ENCODE peak calls at places on chromosomes 13 and 19, in four cellular contexts. One of them, this sample, is unnamed.

GRCh38 chr13:30698023-30698422 is 37.3 kb upstream of the ALOX5AP start:
- DNase-seq in islet precursor cell: no peak
- DNase-seq in GM03348: peak
- DNase-seq in stimulated activated CD8-positive, alpha-beta memory T cell treated with anti-CD3 and anti-CD28 coated beads, Interleukin-2, amount 100 ng/mL, for 1 hour: no peak
- DNase-seq in this sample: no peak

GRCh38 chr13:34019870-34020269 is 201.9 kb downstream of the RFC3 start:
- DNase-seq in islet precursor cell: peak
- DNase-seq in GM03348: no peak
- DNase-seq in stimulated activated CD8-positive, alpha-beta memory T cell treated with anti-CD3 and anti-CD28 coated beads, Interleukin-2, amount 100 ng/mL, for 1 hour: no peak
- DNase-seq in this sample: peak

GRCh38 chr19:40592170-40592569 is 9.0 kb upstream of the LTBP4 start:
- DNase-seq in islet precursor cell: no peak
- DNase-seq in GM03348: no peak
- DNase-seq in stimulated activated CD8-positive, alpha-beta memory T cell treated with anti-CD3 and anti-CD28 coated beads, Interleukin-2, amount 100 ng/mL, for 1 hour: no peak
- DNase-seq in this sample: peak

GRCh38 chr13:69274231-69274630 is 833.4 kb upstream of the ATXN8OS start:
- DNase-seq in islet precursor cell: no peak
- DNase-seq in GM03348: no peak
- DNase-seq in stimulated activated CD8-positive, alpha-beta memory T cell treated with anti-CD3 and anti-CD28 coated beads, Interleukin-2, amount 100 ng/mL, for 1 hour: no peak
- DNase-seq in this sample: no peak

GRCh38 chr13:42064259-42064658 is 15.8 kb downstream of the DGKH start:
- DNase-seq in stimulated activated CD8-positive, alpha-beta memory T cell treated with anti-CD3 and anti-CD28 coated beads, Interleukin-2, amount 100 ng/mL, for 1 hour: no peak
- DNase-seq in GM03348: peak
- DNase-seq in islet precursor cell: no peak
- DNase-seq in this sample: no peak

GRCh38 chr19:39140594-39140993 is 15.0 kb downstream of the PAK4 start:
- DNase-seq in stimulated activated CD8-positive, alpha-beta memory T cell treated with anti-CD3 and anti-CD28 coated beads, Interleukin-2, amount 100 ng/mL, for 1 hour: no peak
- DNase-seq in islet precursor cell: no peak
- DNase-seq in GM03348: no peak
- DNase-seq in this sample: no peak

GRCh38 chr19:14669940-14670339 is 4.7 kb downstream of the ADGRE3 start:
- DNase-seq in GM03348: no peak
- DNase-seq in stimulated activated CD8-positive, alpha-beta memory T cell treated with anti-CD3 and anti-CD28 coated beads, Interleukin-2, amount 100 ng/mL, for 1 hour: no peak
- DNase-seq in islet precursor cell: no peak
- DNase-seq in this sample: no peak

GRCh38 chr13:41008349-41008980 is 10.7 kb downstream of the ELF1 start:
- DNase-seq in islet precursor cell: no peak
- DNase-seq in stimulated activated CD8-positive, alpha-beta memory T cell treated with anti-CD3 and anti-CD28 coated beads, Interleukin-2, amount 100 ng/mL, for 1 hour: no peak
- DNase-seq in GM03348: peak
- DNase-seq in this sample: no peak

GRCh38 chr13:84192125-84192524 is 309.9 kb upstream of the SLITRK1 start:
- DNase-seq in islet precursor cell: peak
- DNase-seq in stimulated activated CD8-positive, alpha-beta memory T cell treated with anti-CD3 and anti-CD28 coated beads, Interleukin-2, amount 100 ng/mL, for 1 hour: no peak
- DNase-seq in GM03348: peak
- DNase-seq in this sample: peak

GRCh38 chr19:29815231-29815630 is 3.4 kb downstream of the CCNE1 start:
- DNase-seq in GM03348: no peak
- DNase-seq in stimulated activated CD8-positive, alpha-beta memory T cell treated with anti-CD3 and anti-CD28 coated beads, Interleukin-2, amount 100 ng/mL, for 1 hour: no peak
- DNase-seq in islet precursor cell: no peak
- DNase-seq in this sample: no peak

GRCh38 chr13:33937373-33938087 is 119.6 kb downstream of the RFC3 start:
- DNase-seq in islet precursor cell: peak
- DNase-seq in GM03348: no peak
- DNase-seq in stimulated activated CD8-positive, alpha-beta memory T cell treated with anti-CD3 and anti-CD28 coated beads, Interleukin-2, amount 100 ng/mL, for 1 hour: no peak
- DNase-seq in this sample: peak

GRCh38 chr13:37386276-37386675 is 212.3 kb downstream of the POSTN start:
- DNase-seq in stimulated activated CD8-positive, alpha-beta memory T cell treated with anti-CD3 and anti-CD28 coated beads, Interleukin-2, amount 100 ng/mL, for 1 hour: no peak
- DNase-seq in GM03348: peak
- DNase-seq in islet precursor cell: no peak
- DNase-seq in this sample: no peak

GRCh38 chr13:112781881-112782361 is 92.1 kb downstream of the ATP11A start:
- DNase-seq in islet precursor cell: peak
- DNase-seq in GM03348: no peak
- DNase-seq in stimulated activated CD8-positive, alpha-beta memory T cell treated with anti-CD3 and anti-CD28 coated beads, Interleukin-2, amount 100 ng/mL, for 1 hour: no peak
- DNase-seq in this sample: no peak

GRCh38 chr13:83312194-83312593 is 570.1 kb downstream of the SLITRK1 start:
- DNase-seq in stimulated activated CD8-positive, alpha-beta memory T cell treated with anti-CD3 and anti-CD28 coated beads, Interleukin-2, amount 100 ng/mL, for 1 hour: no peak
- DNase-seq in islet precursor cell: no peak
- DNase-seq in GM03348: peak
- DNase-seq in this sample: no peak

GRCh38 chr19:49831592-49831991 is 13.5 kb downstream of the MED25 start:
- DNase-seq in stimulated activated CD8-positive, alpha-beta memory T cell treated with anti-CD3 and anti-CD28 coated beads, Interleukin-2, amount 100 ng/mL, for 1 hour: no peak
- DNase-seq in islet precursor cell: no peak
- DNase-seq in GM03348: no peak
- DNase-seq in this sample: no peak

GRCh38 chr19:38251564-38252051 is 4.6 kb downstream of the PPP1R14A start:
- DNase-seq in stimulated activated CD8-positive, alpha-beta memory T cell treated with anti-CD3 and anti-CD28 coated beads, Interleukin-2, amount 100 ng/mL, for 1 hour: no peak
- DNase-seq in GM03348: peak
- DNase-seq in islet precursor cell: no peak
- DNase-seq in this sample: no peak

GRCh38 chr13:48585456-48585840 is 52.6 kb upstream of the RCBTB2 start:
- DNase-seq in GM03348: no peak
- DNase-seq in stimulated activated CD8-positive, alpha-beta memory T cell treated with anti-CD3 and anti-CD28 coated beads, Interleukin-2, amount 100 ng/mL, for 1 hour: no peak
- DNase-seq in islet precursor cell: peak
- DNase-seq in this sample: no peak

GRCh38 chr13:27406178-27406939 is 18.1 kb upstream of the GTF3A start:
- DNase-seq in islet precursor cell: no peak
- DNase-seq in GM03348: peak
- DNase-seq in stimulated activated CD8-positive, alpha-beta memory T cell treated with anti-CD3 and anti-CD28 coated beads, Interleukin-2, amount 100 ng/mL, for 1 hour: peak
- DNase-seq in this sample: no peak

GRCh38 chr19:1901940-1902404 is 3.2 kb upstream of the ADAT3 start:
- DNase-seq in islet precursor cell: peak
- DNase-seq in stimulated activated CD8-positive, alpha-beta memory T cell treated with anti-CD3 and anti-CD28 coated beads, Interleukin-2, amount 100 ng/mL, for 1 hour: no peak
- DNase-seq in GM03348: no peak
- DNase-seq in this sample: peak

GRCh38 chr19:48737360-48737998 is 2.9 kb downstream of the RASIP1 start:
- DNase-seq in GM03348: no peak
- DNase-seq in stimulated activated CD8-positive, alpha-beta memory T cell treated with anti-CD3 and anti-CD28 coated beads, Interleukin-2, amount 100 ng/mL, for 1 hour: no peak
- DNase-seq in islet precursor cell: no peak
- DNase-seq in this sample: peak

GRCh38 chr13:108345016-108345415 is 75.5 kb downstream of the TNFSF13B start:
- DNase-seq in GM03348: no peak
- DNase-seq in stimulated activated CD8-positive, alpha-beta memory T cell treated with anti-CD3 and anti-CD28 coated beads, Interleukin-2, amount 100 ng/mL, for 1 hour: no peak
- DNase-seq in islet precursor cell: no peak
- DNase-seq in this sample: no peak

GRCh38 chr19:3983542-3983914 is 1.7 kb downstream of the EEF2 start:
- DNase-seq in islet precursor cell: no peak
- DNase-seq in stimulated activated CD8-positive, alpha-beta memory T cell treated with anti-CD3 and anti-CD28 coated beads, Interleukin-2, amount 100 ng/mL, for 1 hour: no peak
- DNase-seq in GM03348: no peak
- DNase-seq in this sample: no peak

GRCh38 chr13:46728777-46729176 is 68.2 kb downstream of the ESD start:
- DNase-seq in stimulated activated CD8-positive, alpha-beta memory T cell treated with anti-CD3 and anti-CD28 coated beads, Interleukin-2, amount 100 ng/mL, for 1 hour: no peak
- DNase-seq in islet precursor cell: no peak
- DNase-seq in GM03348: peak
- DNase-seq in this sample: no peak

GRCh38 chr13:20411638-20412342 is 113.9 kb downstream of the CRYL1 start:
- DNase-seq in GM03348: no peak
- DNase-seq in islet precursor cell: no peak
- DNase-seq in stimulated activated CD8-positive, alpha-beta memory T cell treated with anti-CD3 and anti-CD28 coated beads, Interleukin-2, amount 100 ng/mL, for 1 hour: no peak
- DNase-seq in this sample: peak

GRCh38 chr19:13640611-13641010 is 123.7 kb upstream of the MRI1 start:
- DNase-seq in GM03348: no peak
- DNase-seq in stimulated activated CD8-positive, alpha-beta memory T cell treated with anti-CD3 and anti-CD28 coated beads, Interleukin-2, amount 100 ng/mL, for 1 hour: no peak
- DNase-seq in islet precursor cell: no peak
- DNase-seq in this sample: no peak

GRCh38 chr13:37561031-37561430 is 37.5 kb downstream of the POSTN start:
- DNase-seq in islet precursor cell: no peak
- DNase-seq in stimulated activated CD8-positive, alpha-beta memory T cell treated with anti-CD3 and anti-CD28 coated beads, Interleukin-2, amount 100 ng/mL, for 1 hour: no peak
- DNase-seq in GM03348: peak
- DNase-seq in this sample: no peak

GRCh38 chr13:102197193-102197592 is 204.7 kb downstream of the FGF14 start:
- DNase-seq in stimulated activated CD8-positive, alpha-beta memory T cell treated with anti-CD3 and anti-CD28 coated beads, Interleukin-2, amount 100 ng/mL, for 1 hour: no peak
- DNase-seq in islet precursor cell: peak
- DNase-seq in GM03348: no peak
- DNase-seq in this sample: peak

GRCh38 chr13:36766295-36766694 is 52.7 kb upstream of the RFXAP start:
- DNase-seq in stimulated activated CD8-positive, alpha-beta memory T cell treated with anti-CD3 and anti-CD28 coated beads, Interleukin-2, amount 100 ng/mL, for 1 hour: no peak
- DNase-seq in GM03348: no peak
- DNase-seq in islet precursor cell: peak
- DNase-seq in this sample: peak

GRCh38 chr13:35388456-35388855 is 88.0 kb downstream of the MAB21L1 start:
- DNase-seq in stimulated activated CD8-positive, alpha-beta memory T cell treated with anti-CD3 and anti-CD28 coated beads, Interleukin-2, amount 100 ng/mL, for 1 hour: no peak
- DNase-seq in islet precursor cell: no peak
- DNase-seq in GM03348: no peak
- DNase-seq in this sample: no peak

GRCh38 chr13:57629391-57629804 is 2.1 kb upstream of the PCDH17 start:
- DNase-seq in islet precursor cell: no peak
- DNase-seq in stimulated activated CD8-positive, alpha-beta memory T cell treated with anti-CD3 and anti-CD28 coated beads, Interleukin-2, amount 100 ng/mL, for 1 hour: no peak
- DNase-seq in GM03348: peak
- DNase-seq in this sample: no peak

GRCh38 chr13:49812806-49813205 is 20.3 kb upstream of the KPNA3 start:
- DNase-seq in GM03348: no peak
- DNase-seq in islet precursor cell: no peak
- DNase-seq in stimulated activated CD8-positive, alpha-beta memory T cell treated with anti-CD3 and anti-CD28 coated beads, Interleukin-2, amount 100 ng/mL, for 1 hour: no peak
- DNase-seq in this sample: no peak

GRCh38 chr13:24511019-24511823 is 1.4 kb downstream of the PARP4 start:
- DNase-seq in stimulated activated CD8-positive, alpha-beta memory T cell treated with anti-CD3 and anti-CD28 coated beads, Interleukin-2, amount 100 ng/mL, for 1 hour: peak
- DNase-seq in islet precursor cell: peak
- DNase-seq in GM03348: peak
- DNase-seq in this sample: peak

GRCh38 chr13:99062593-99062992 is 84.7 kb upstream of the DOCK9 start:
- DNase-seq in islet precursor cell: no peak
- DNase-seq in GM03348: peak
- DNase-seq in stimulated activated CD8-positive, alpha-beta memory T cell treated with anti-CD3 and anti-CD28 coated beads, Interleukin-2, amount 100 ng/mL, for 1 hour: no peak
- DNase-seq in this sample: no peak

GRCh38 chr19:14472202-14472961 is 2.8 kb downstream of the PTGER1 start:
- DNase-seq in stimulated activated CD8-positive, alpha-beta memory T cell treated with anti-CD3 and anti-CD28 coated beads, Interleukin-2, amount 100 ng/mL, for 1 hour: peak
- DNase-seq in islet precursor cell: peak
- DNase-seq in GM03348: peak
- DNase-seq in this sample: peak

GRCh38 chr19:40692212-40692551 is 1.7 kb upstream of the NUMBL start:
- DNase-seq in stimulated activated CD8-positive, alpha-beta memory T cell treated with anti-CD3 and anti-CD28 coated beads, Interleukin-2, amount 100 ng/mL, for 1 hour: no peak
- DNase-seq in GM03348: no peak
- DNase-seq in islet precursor cell: no peak
- DNase-seq in this sample: no peak

GRCh38 chr13:109331898-109332297 is 454.5 kb downstream of the IRS2 start:
- DNase-seq in stimulated activated CD8-positive, alpha-beta memory T cell treated with anti-CD3 and anti-CD28 coated beads, Interleukin-2, amount 100 ng/mL, for 1 hour: no peak
- DNase-seq in islet precursor cell: no peak
- DNase-seq in GM03348: no peak
- DNase-seq in this sample: peak

GRCh38 chr19:658916-659839 is 3.8 kb downstream of the RNF126 start:
- DNase-seq in GM03348: peak
- DNase-seq in islet precursor cell: no peak
- DNase-seq in stimulated activated CD8-positive, alpha-beta memory T cell treated with anti-CD3 and anti-CD28 coated beads, Interleukin-2, amount 100 ng/mL, for 1 hour: no peak
- DNase-seq in this sample: no peak

GRCh38 chr19:45670670-45671453 is 2.8 kb downstream of the GIPR start:
- DNase-seq in stimulated activated CD8-positive, alpha-beta memory T cell treated with anti-CD3 and anti-CD28 coated beads, Interleukin-2, amount 100 ng/mL, for 1 hour: no peak
- DNase-seq in islet precursor cell: peak
- DNase-seq in GM03348: peak
- DNase-seq in this sample: peak

This sample was measured in ELF-1.